ENCODE peak calls at places on chromosome 18, in six cellular contexts. A, P, X, T, C and V are unnamed samples.

GRCh38 chr18:77164762-77165485 is 32.3 kb upstream of the MBP start:
- DNase-seq in P (no peak), A (no peak), C (no peak), T (no peak), X (no peak), V (no peak)

GRCh38 chr18:57030417-57030816 is 116.5 kb upstream of the BOD1L2 start:
- DNase-seq in P (no peak), T (no peak), X (no peak), A (no peak), C (no peak), V (no peak)

GRCh38 chr18:13300029-13300428 is 81.5 kb downstream of the LDLRAD4 start:
- DNase-seq in P (no peak), C (no peak), T (no peak), X (peak), A (peak), V (no peak)

GRCh38 chr18:79399275-79400081 is 3.7 kb downstream of the NFATC1 start:
- DNase-seq in A (no peak), P (no peak), C (no peak), X (no peak), T (no peak), V (peak)

GRCh38 chr18:49697757-49698595 is 115.4 kb downstream of the ACAA2 start:
- DNase-seq in X (no peak), A (no peak), P (peak), C (peak), T (no peak), V (peak)

GRCh38 chr18:58394046-58394445 is 234.8 kb downstream of the ALPK2 start:
- DNase-seq in C (no peak), X (no peak), T (no peak), A (no peak), P (no peak), V (no peak)

GRCh38 chr18:13439475-13439874 is 220.9 kb downstream of the LDLRAD4 start:
- DNase-seq in C (no peak), A (no peak), X (no peak), P (no peak), T (no peak), V (no peak)

GRCh38 chr18:79197531-79197930 is 128.3 kb downstream of the ATP9B start:
- DNase-seq in A (no peak), P (no peak), C (no peak), X (no peak), T (peak), V (peak)

GRCh38 chr18:52451851-52452250 is 111.9 kb downstream of the DCC start:
- DNase-seq in X (peak), C (no peak), P (no peak), T (no peak), A (no peak), V (no peak)

GRCh38 chr18:36175481-36175880 is 11.8 kb upstream of the MOCOS start:
- DNase-seq in X (no peak), P (no peak), T (no peak), A (no peak), C (no peak), V (no peak)